ENCODE peak calls at places on chromosomes 11 and 22, in seven cellular contexts. One of them, this sample, is unnamed.

GRCh38 chr11:119081682-119082081 is 3.0 kb upstream of the HMBS start:
- DNase-seq in activated effector memory CD4-positive, alpha-beta T cell treated with Interleukin-2 at 50 U/mL for 16 hours: no peak
- DNase-seq in omental fat pad: no peak
- DNase-seq in LHCN-M2: no peak
- DNase-seq in activated CD4-positive, alpha-beta T cell treated with anti-CD3 and anti-CD28 coated beads for 24 hours: no peak
- DNase-seq in HFFc6: no peak
- DNase-seq in activated T-cell treated with anti-CD3 and anti-CD28 coated beads, Interleukin-2, amount 50 U/mL, for 72 hours: no peak
- DNase-seq in this sample: no peak

GRCh38 chr11:36016263-36016662 is 72.4 kb downstream of the LDLRAD3 start:
- DNase-seq in activated T-cell treated with anti-CD3 and anti-CD28 coated beads, Interleukin-2, amount 50 U/mL, for 72 hours: no peak
- DNase-seq in activated CD4-positive, alpha-beta T cell treated with anti-CD3 and anti-CD28 coated beads for 24 hours: no peak
- DNase-seq in omental fat pad: no peak
- DNase-seq in activated effector memory CD4-positive, alpha-beta T cell treated with Interleukin-2 at 50 U/mL for 16 hours: no peak
- DNase-seq in HFFc6: no peak
- DNase-seq in LHCN-M2: no peak
- DNase-seq in this sample: no peak

GRCh38 chr11:128361451-128362020 is 225.8 kb downstream of the ETS1 start:
- DNase-seq in activated T-cell treated with anti-CD3 and anti-CD28 coated beads, Interleukin-2, amount 50 U/mL, for 72 hours: no peak
- DNase-seq in omental fat pad: no peak
- DNase-seq in activated CD4-positive, alpha-beta T cell treated with anti-CD3 and anti-CD28 coated beads for 24 hours: no peak
- DNase-seq in activated effector memory CD4-positive, alpha-beta T cell treated with Interleukin-2 at 50 U/mL for 16 hours: no peak
- DNase-seq in HFFc6: peak; percentile 58
- DNase-seq in LHCN-M2: peak; percentile 33
- DNase-seq in this sample: peak; percentile 39

GRCh38 chr11:19493446-19493845 is 219.2 kb upstream of the NAV2 start:
- DNase-seq in LHCN-M2: peak; percentile 34
- DNase-seq in omental fat pad: no peak
- DNase-seq in activated CD4-positive, alpha-beta T cell treated with anti-CD3 and anti-CD28 coated beads for 24 hours: no peak
- DNase-seq in HFFc6: no peak
- DNase-seq in activated effector memory CD4-positive, alpha-beta T cell treated with Interleukin-2 at 50 U/mL for 16 hours: no peak
- DNase-seq in activated T-cell treated with anti-CD3 and anti-CD28 coated beads, Interleukin-2, amount 50 U/mL, for 72 hours: no peak
- DNase-seq in this sample: no peak

GRCh38 chr22:16936625-16937024 is 71.4 kb downstream of the GAB4 start:
- DNase-seq in activated effector memory CD4-positive, alpha-beta T cell treated with Interleukin-2 at 50 U/mL for 16 hours: no peak
- DNase-seq in activated T-cell treated with anti-CD3 and anti-CD28 coated beads, Interleukin-2, amount 50 U/mL, for 72 hours: no peak
- DNase-seq in LHCN-M2: no peak
- DNase-seq in activated CD4-positive, alpha-beta T cell treated with anti-CD3 and anti-CD28 coated beads for 24 hours: no peak
- DNase-seq in omental fat pad: no peak
- DNase-seq in HFFc6: no peak
- DNase-seq in this sample: no peak

GRCh38 chr11:27317751-27318150 is 45.3 kb downstream of the CCDC34 start:
- DNase-seq in activated CD4-positive, alpha-beta T cell treated with anti-CD3 and anti-CD28 coated beads for 24 hours: no peak
- DNase-seq in activated effector memory CD4-positive, alpha-beta T cell treated with Interleukin-2 at 50 U/mL for 16 hours: no peak
- DNase-seq in omental fat pad: no peak
- DNase-seq in HFFc6: peak; percentile 48
- DNase-seq in LHCN-M2: peak; percentile 68
- DNase-seq in activated T-cell treated with anti-CD3 and anti-CD28 coated beads, Interleukin-2, amount 50 U/mL, for 72 hours: no peak
- DNase-seq in this sample: no peak

GRCh38 chr11:48052183-48053040 is 72.1 kb downstream of the PTPRJ start:
- DNase-seq in activated CD4-positive, alpha-beta T cell treated with anti-CD3 and anti-CD28 coated beads for 24 hours: no peak
- DNase-seq in LHCN-M2: no peak
- DNase-seq in activated effector memory CD4-positive, alpha-beta T cell treated with Interleukin-2 at 50 U/mL for 16 hours: no peak
- DNase-seq in omental fat pad: no peak
- DNase-seq in activated T-cell treated with anti-CD3 and anti-CD28 coated beads, Interleukin-2, amount 50 U/mL, for 72 hours: no peak
- DNase-seq in HFFc6: peak; percentile 64
- DNase-seq in this sample: peak; percentile 61

GRCh38 chr11:60948251-60948650 is 3.7 kb downstream of the SLC15A3 start:
- DNase-seq in HFFc6: no peak
- DNase-seq in LHCN-M2: no peak
- DNase-seq in omental fat pad: no peak
- DNase-seq in activated T-cell treated with anti-CD3 and anti-CD28 coated beads, Interleukin-2, amount 50 U/mL, for 72 hours: no peak
- DNase-seq in activated effector memory CD4-positive, alpha-beta T cell treated with Interleukin-2 at 50 U/mL for 16 hours: no peak
- DNase-seq in activated CD4-positive, alpha-beta T cell treated with anti-CD3 and anti-CD28 coated beads for 24 hours: no peak
- DNase-seq in this sample: no peak